ENCODE peak calls at places on chromosome 18, in five cellular contexts. One of them, this sample, is unnamed.

GRCh38 chr18:63025251-63025710 is 294.3 kb downstream of the BCL2 start:
- DNase-seq in sigmoid colon: no peak
- DNase-seq in fibroblast of mammary gland: peak
- DNase-seq in body of pancreas: peak
- DNase-seq in left lung: no peak
- DNase-seq in this sample: no peak

GRCh38 chr18:5490753-5491240 is 53.0 kb downstream of the EPB41L3 start:
- DNase-seq in fibroblast of mammary gland: no peak
- DNase-seq in sigmoid colon: no peak
- DNase-seq in left lung: no peak
- DNase-seq in body of pancreas: no peak
- DNase-seq in this sample: no peak

GRCh38 chr18:31146809-31147208 is 15.8 kb downstream of the DSC1 start:
- DNase-seq in sigmoid colon: no peak
- DNase-seq in left lung: no peak
- DNase-seq in body of pancreas: no peak
- DNase-seq in fibroblast of mammary gland: no peak
- DNase-seq in this sample: no peak

GRCh38 chr18:10051877-10052631 is 138.2 kb downstream of the VAPA start:
- DNase-seq in sigmoid colon: peak
- DNase-seq in left lung: no peak
- DNase-seq in fibroblast of mammary gland: peak
- DNase-seq in body of pancreas: peak
- DNase-seq in this sample: no peak

GRCh38 chr18:27235218-27235870 is 50.2 kb upstream of the CHST9 start:
- DNase-seq in body of pancreas: no peak
- DNase-seq in sigmoid colon: no peak
- DNase-seq in left lung: no peak
- DNase-seq in fibroblast of mammary gland: no peak
- DNase-seq in this sample: no peak

GRCh38 chr18:74534981-74535649 is 815 bp downstream of the CNDP1 start:
- DNase-seq in fibroblast of mammary gland: no peak
- DNase-seq in left lung: no peak
- DNase-seq in sigmoid colon: no peak
- DNase-seq in body of pancreas: no peak
- DNase-seq in this sample: no peak

GRCh38 chr18:59988098-59988706 is 88.4 kb downstream of the PMAIP1 start:
- DNase-seq in fibroblast of mammary gland: peak
- DNase-seq in left lung: no peak
- DNase-seq in body of pancreas: peak
- DNase-seq in sigmoid colon: no peak
- DNase-seq in this sample: no peak

GRCh38 chr18:62763101-62763521 is 47.8 kb downstream of the PHLPP1 start:
- DNase-seq in body of pancreas: no peak
- DNase-seq in fibroblast of mammary gland: no peak
- DNase-seq in sigmoid colon: no peak
- DNase-seq in left lung: no peak
- DNase-seq in this sample: no peak

GRCh38 chr18:40414155-40414754 is 1540.8 kb upstream of the PIK3C3 start:
- DNase-seq in sigmoid colon: no peak
- DNase-seq in left lung: no peak
- DNase-seq in fibroblast of mammary gland: peak
- DNase-seq in body of pancreas: no peak
- DNase-seq in this sample: no peak

GRCh38 chr18:28512357-28512756 is 335.4 kb upstream of the CDH2 start:
- DNase-seq in body of pancreas: no peak
- DNase-seq in sigmoid colon: no peak
- DNase-seq in fibroblast of mammary gland: no peak
- DNase-seq in left lung: no peak
- DNase-seq in this sample: no peak

GRCh38 chr18:21820035-21820810 is 79.6 kb downstream of the MIB1 start:
- DNase-seq in sigmoid colon: no peak
- DNase-seq in body of pancreas: no peak
- DNase-seq in fibroblast of mammary gland: peak
- DNase-seq in left lung: no peak
- DNase-seq in this sample: no peak

GRCh38 chr18:59456657-59457056 is 97.6 kb upstream of the LMAN1 start:
- DNase-seq in body of pancreas: no peak
- DNase-seq in sigmoid colon: no peak
- DNase-seq in left lung: no peak
- DNase-seq in fibroblast of mammary gland: no peak
- DNase-seq in this sample: no peak

GRCh38 chr18:59691046-59691395 is 6.2 kb downstream of the CCBE1 start:
- DNase-seq in left lung: no peak
- DNase-seq in fibroblast of mammary gland: peak
- DNase-seq in sigmoid colon: no peak
- DNase-seq in body of pancreas: no peak
- DNase-seq in this sample: no peak

GRCh38 chr18:49921278-49922037 is 108.1 kb upstream of the ACAA2 start:
- DNase-seq in fibroblast of mammary gland: peak
- DNase-seq in body of pancreas: no peak
- DNase-seq in left lung: no peak
- DNase-seq in sigmoid colon: no peak
- DNase-seq in this sample: no peak

GRCh38 chr18:45197526-45197970 is 417.7 kb upstream of the SLC14A2 start:
- DNase-seq in left lung: no peak
- DNase-seq in fibroblast of mammary gland: peak
- DNase-seq in body of pancreas: no peak
- DNase-seq in sigmoid colon: no peak
- DNase-seq in this sample: no peak

GRCh38 chr18:24672165-24672950 is 211.9 kb downstream of the HRH4 start:
- DNase-seq in fibroblast of mammary gland: no peak
- DNase-seq in sigmoid colon: no peak
- DNase-seq in body of pancreas: no peak
- DNase-seq in left lung: no peak
- DNase-seq in this sample: no peak

GRCh38 chr18:13612111-13612997 is 114.0 kb downstream of the FAM210A start:
- DNase-seq in body of pancreas: no peak
- DNase-seq in sigmoid colon: peak
- DNase-seq in fibroblast of mammary gland: no peak
- DNase-seq in left lung: no peak
- DNase-seq in this sample: no peak

GRCh38 chr18:79382681-79383387 is 12.9 kb upstream of the NFATC1 start:
- DNase-seq in sigmoid colon: peak
- DNase-seq in fibroblast of mammary gland: no peak
- DNase-seq in left lung: no peak
- DNase-seq in body of pancreas: no peak
- DNase-seq in this sample: no peak

GRCh38 chr18:59374112-59374511 is 15.0 kb upstream of the LMAN1 start:
- DNase-seq in body of pancreas: no peak
- DNase-seq in sigmoid colon: no peak
- DNase-seq in left lung: no peak
- DNase-seq in fibroblast of mammary gland: no peak
- DNase-seq in this sample: no peak

GRCh38 chr18:2932247-2933181 is 80.4 kb downstream of the LPIN2 start:
- DNase-seq in fibroblast of mammary gland: peak
- DNase-seq in body of pancreas: peak
- DNase-seq in sigmoid colon: no peak
- DNase-seq in left lung: no peak
- DNase-seq in this sample: no peak

GRCh38 chr18:6145645-6146308 is 250.5 kb upstream of the TMEM200C start:
- DNase-seq in body of pancreas: no peak
- DNase-seq in fibroblast of mammary gland: no peak
- DNase-seq in sigmoid colon: no peak
- DNase-seq in left lung: no peak
- DNase-seq in this sample: no peak

GRCh38 chr18:50967714-50968661 is at the start of gene ELAC1:
- DNase-seq in left lung: peak
- DNase-seq in fibroblast of mammary gland: peak
- DNase-seq in sigmoid colon: peak
- DNase-seq in body of pancreas: peak
- DNase-seq in this sample: peak

GRCh38 chr18:46419391-46420141 is 237.5 kb downstream of the LOXHD1 start:
- DNase-seq in body of pancreas: no peak
- DNase-seq in fibroblast of mammary gland: no peak
- DNase-seq in sigmoid colon: no peak
- DNase-seq in left lung: no peak
- DNase-seq in this sample: no peak

GRCh38 chr18:62991959-62992358 is 276.6 kb downstream of the PHLPP1 start:
- DNase-seq in fibroblast of mammary gland: no peak
- DNase-seq in left lung: no peak
- DNase-seq in sigmoid colon: no peak
- DNase-seq in body of pancreas: no peak
- DNase-seq in this sample: no peak

GRCh38 chr18:61322265-61322873 is 10.9 kb upstream of the CDH20 start:
- DNase-seq in sigmoid colon: no peak
- DNase-seq in fibroblast of mammary gland: peak
- DNase-seq in left lung: no peak
- DNase-seq in body of pancreas: peak
- DNase-seq in this sample: peak

GRCh38 chr18:12637393-12637792 is 20.5 kb downstream of the SPIRE1 start:
- DNase-seq in left lung: no peak
- DNase-seq in fibroblast of mammary gland: no peak
- DNase-seq in sigmoid colon: no peak
- DNase-seq in body of pancreas: no peak
- DNase-seq in this sample: no peak

GRCh38 chr18:71743634-71744033 is 800.5 kb downstream of the CBLN2 start:
- DNase-seq in left lung: no peak
- DNase-seq in sigmoid colon: no peak
- DNase-seq in fibroblast of mammary gland: no peak
- DNase-seq in body of pancreas: no peak
- DNase-seq in this sample: no peak

GRCh38 chr18:13725566-13726227 is 661 bp downstream of the FAM210A start:
- DNase-seq in sigmoid colon: no peak
- DNase-seq in left lung: no peak
- DNase-seq in fibroblast of mammary gland: peak
- DNase-seq in body of pancreas: peak
- DNase-seq in this sample: no peak

GRCh38 chr18:48023334-48024008 is 93.0 kb upstream of the SMAD2 start:
- DNase-seq in fibroblast of mammary gland: peak
- DNase-seq in left lung: peak
- DNase-seq in sigmoid colon: peak
- DNase-seq in body of pancreas: peak
- DNase-seq in this sample: no peak
- TF ChIP-seq CTCF in fibroblast of mammary gland: peak
- TF ChIP-seq CTCF in left lung: peak
- TF ChIP-seq CTCF in sigmoid colon: no peak
- TF ChIP-seq CTCF in body of pancreas: peak
- TF ChIP-seq CTCF in this sample: peak

GRCh38 chr18:11308499-11308898 is 159.1 kb upstream of the PIEZO2 start:
- DNase-seq in left lung: no peak
- DNase-seq in sigmoid colon: no peak
- DNase-seq in fibroblast of mammary gland: peak
- DNase-seq in body of pancreas: no peak
- DNase-seq in this sample: no peak

GRCh38 chr18:11310476-11311086 is 161.2 kb upstream of the PIEZO2 start:
- DNase-seq in body of pancreas: peak
- DNase-seq in left lung: no peak
- DNase-seq in fibroblast of mammary gland: peak
- DNase-seq in sigmoid colon: no peak
- DNase-seq in this sample: no peak

GRCh38 chr18:11305507-11305906 is 156.1 kb upstream of the PIEZO2 start:
- DNase-seq in body of pancreas: no peak
- DNase-seq in sigmoid colon: no peak
- DNase-seq in fibroblast of mammary gland: no peak
- DNase-seq in left lung: no peak
- DNase-seq in this sample: no peak

GRCh38 chr18:11307716-11308115 is 158.3 kb upstream of the PIEZO2 start:
- DNase-seq in fibroblast of mammary gland: no peak
- DNase-seq in sigmoid colon: no peak
- DNase-seq in body of pancreas: peak
- DNase-seq in left lung: no peak
- DNase-seq in this sample: no peak

DNA sequence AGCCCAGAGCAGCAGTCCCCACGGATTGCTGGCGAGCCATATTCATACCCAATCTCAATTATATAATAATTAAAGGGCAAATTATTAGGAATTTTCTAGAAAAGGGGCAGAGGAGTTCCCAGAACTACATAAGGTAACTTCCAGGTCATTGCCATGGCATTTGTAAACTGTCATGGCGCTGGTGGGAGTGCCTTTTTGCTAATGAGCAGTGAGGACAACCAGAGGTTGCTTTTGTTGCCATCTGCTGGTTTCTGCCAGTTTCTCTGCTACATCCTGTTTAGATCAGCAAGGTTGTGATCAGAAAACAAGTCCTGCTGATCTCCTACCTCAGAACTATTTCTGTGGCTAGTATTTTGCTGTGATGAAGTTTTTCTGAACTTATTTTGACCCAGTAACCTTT is 159.8 kb upstream of the PIEZO2 start:
- DNase-seq in body of pancreas: no peak
- DNase-seq in sigmoid colon: no peak
- DNase-seq in left lung: no peak
- DNase-seq in fibroblast of mammary gland: peak
- DNase-seq in this sample: no peak
- TF ChIP-seq CTCF in body of pancreas: no peak
- TF ChIP-seq CTCF in sigmoid colon: no peak
- TF ChIP-seq CTCF in left lung: no peak
- TF ChIP-seq CTCF in fibroblast of mammary gland: peak
- TF ChIP-seq CTCF in this sample: peak

GRCh38 chr18:33757037-33757436 is 179.0 kb downstream of the ASXL3 start:
- DNase-seq in sigmoid colon: no peak
- DNase-seq in fibroblast of mammary gland: peak
- DNase-seq in body of pancreas: no peak
- DNase-seq in left lung: no peak
- DNase-seq in this sample: no peak

GRCh38 chr18:33755918-33756590 is 178.0 kb downstream of the ASXL3 start:
- DNase-seq in fibroblast of mammary gland: peak
- DNase-seq in sigmoid colon: peak
- DNase-seq in left lung: no peak
- DNase-seq in body of pancreas: no peak
- DNase-seq in this sample: no peak

DNA sequence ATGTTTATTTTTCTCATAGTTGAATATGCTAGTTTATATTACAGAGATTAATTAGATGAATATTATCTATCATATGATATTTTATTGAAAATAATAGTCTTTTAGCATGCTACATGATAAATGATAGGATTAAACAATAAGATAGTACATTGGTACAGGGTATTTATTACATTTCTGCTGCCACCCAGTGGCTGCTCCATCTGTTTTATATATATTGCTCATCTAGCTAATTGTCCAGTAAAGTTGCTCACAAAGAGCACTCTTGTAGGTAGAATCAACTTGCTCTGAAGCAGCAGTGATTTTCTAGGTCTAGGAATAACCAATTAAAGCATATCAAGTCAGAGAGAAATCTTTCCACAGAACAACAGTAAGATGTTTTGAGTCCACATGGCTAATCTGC is 183.3 kb downstream of the ASXL3 start:
- DNase-seq in sigmoid colon: no peak
- DNase-seq in left lung: no peak
- DNase-seq in body of pancreas: peak
- DNase-seq in fibroblast of mammary gland: peak
- DNase-seq in this sample: no peak
- TF ChIP-seq CTCF in sigmoid colon: no peak
- TF ChIP-seq CTCF in left lung: peak
- TF ChIP-seq CTCF in body of pancreas: peak
- TF ChIP-seq CTCF in fibroblast of mammary gland: peak
- TF ChIP-seq CTCF in this sample: peak

DNA sequence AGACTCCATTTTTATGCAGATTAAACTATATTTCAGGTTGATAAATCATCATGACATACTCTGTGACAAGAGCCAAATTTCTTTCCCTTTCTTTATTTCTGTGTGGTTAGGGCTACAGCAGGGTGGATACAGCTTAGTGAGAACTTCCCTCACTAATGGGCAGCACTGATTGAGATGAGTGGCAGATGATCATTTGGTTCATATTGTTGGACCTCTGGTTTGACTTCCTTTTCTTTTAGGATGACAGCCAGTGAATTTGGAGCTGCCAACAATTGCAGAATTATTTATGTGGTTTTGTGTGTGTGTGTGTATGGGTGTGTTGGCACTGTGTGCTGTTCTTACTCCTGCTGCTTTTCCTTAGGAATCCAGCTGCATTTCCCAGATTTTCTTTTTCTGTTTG is 481.3 kb downstream of the PIK3C3 start:
- DNase-seq in sigmoid colon: no peak
- DNase-seq in body of pancreas: no peak
- DNase-seq in fibroblast of mammary gland: no peak
- DNase-seq in left lung: no peak
- DNase-seq in this sample: no peak
- TF ChIP-seq CTCF in sigmoid colon: no peak
- TF ChIP-seq CTCF in body of pancreas: no peak
- TF ChIP-seq CTCF in fibroblast of mammary gland: no peak
- TF ChIP-seq CTCF in left lung: no peak
- TF ChIP-seq CTCF in this sample: no peak

This sample was measured in type B pancreatic cell.